ENCODE peak calls at places on chromosomes 11 and 22, in ten cellular contexts. One of them, this sample, is unnamed.

GRCh38 chr11:67373916-67374570 is 645 bp upstream of the CLCF1 start:
- DNase-seq in activated naive CD4-positive, alpha-beta T cell treated with anti-CD3 and anti-CD28 coated beads, Interleukin-2, amount 10 ng/mL, durations not matched to agents 7 days and 5 days: peak; percentile 71
- DNase-seq in fibroblast of the conjunctiva: peak; percentile 94
- DNase-seq in neural progenitor cell: peak; percentile 89
- DNase-seq in stromal cell of bone marrow: peak; percentile 97
- DNase-seq in HuH-7.5: peak; percentile 100
- DNase-seq in NCI-H1694: no peak
- DNase-seq in T-helper 2 cell: peak; percentile 46
- DNase-seq in naive thymus-derived CD4-positive, alpha-beta T cell: no peak
- DNase-seq in HEK293T: peak; percentile 52
- DNase-seq in this sample: no peak

GRCh38 chr11:36540998-36541397 is 26.8 kb upstream of the RAG1 start:
- DNase-seq in activated naive CD4-positive, alpha-beta T cell treated with anti-CD3 and anti-CD28 coated beads, Interleukin-2, amount 10 ng/mL, durations not matched to agents 7 days and 5 days: peak; percentile 50
- DNase-seq in fibroblast of the conjunctiva: peak; percentile 10
- DNase-seq in neural progenitor cell: peak; percentile 61
- DNase-seq in stromal cell of bone marrow: peak; percentile 43
- DNase-seq in HuH-7.5: no peak
- DNase-seq in NCI-H1694: peak; percentile 24
- DNase-seq in T-helper 2 cell: no peak
- DNase-seq in naive thymus-derived CD4-positive, alpha-beta T cell: no peak
- DNase-seq in HEK293T: peak; percentile 33
- DNase-seq in this sample: no peak

GRCh38 chr11:74739546-74740270 is 8.5 kb upstream of the CHRDL2 start:
- DNase-seq in activated naive CD4-positive, alpha-beta T cell treated with anti-CD3 and anti-CD28 coated beads, Interleukin-2, amount 10 ng/mL, durations not matched to agents 7 days and 5 days: peak; percentile 54
- DNase-seq in fibroblast of the conjunctiva: peak; percentile 47
- DNase-seq in neural progenitor cell: peak; percentile 77
- DNase-seq in stromal cell of bone marrow: peak; percentile 52
- DNase-seq in HuH-7.5: peak; percentile 82
- DNase-seq in NCI-H1694: peak; percentile 38
- DNase-seq in T-helper 2 cell: peak; percentile 23
- DNase-seq in naive thymus-derived CD4-positive, alpha-beta T cell: no peak
- DNase-seq in HEK293T: peak; percentile 80
- DNase-seq in this sample: no peak

GRCh38 chr11:88169481-88169880 is 5.8 kb downstream of the RAB38 start:
- DNase-seq in activated naive CD4-positive, alpha-beta T cell treated with anti-CD3 and anti-CD28 coated beads, Interleukin-2, amount 10 ng/mL, durations not matched to agents 7 days and 5 days: no peak
- DNase-seq in fibroblast of the conjunctiva: no peak
- DNase-seq in neural progenitor cell: no peak
- DNase-seq in stromal cell of bone marrow: no peak
- DNase-seq in HuH-7.5: no peak
- DNase-seq in NCI-H1694: no peak
- DNase-seq in T-helper 2 cell: no peak
- DNase-seq in naive thymus-derived CD4-positive, alpha-beta T cell: no peak
- DNase-seq in HEK293T: no peak
- DNase-seq in this sample: no peak

GRCh38 chr11:47172740-47173139 is 3.9 kb downstream of the ARFGAP2 start:
- DNase-seq in activated naive CD4-positive, alpha-beta T cell treated with anti-CD3 and anti-CD28 coated beads, Interleukin-2, amount 10 ng/mL, durations not matched to agents 7 days and 5 days: no peak
- DNase-seq in fibroblast of the conjunctiva: no peak
- DNase-seq in neural progenitor cell: no peak
- DNase-seq in stromal cell of bone marrow: no peak
- DNase-seq in HuH-7.5: no peak
- DNase-seq in NCI-H1694: no peak
- DNase-seq in T-helper 2 cell: no peak
- DNase-seq in naive thymus-derived CD4-positive, alpha-beta T cell: no peak
- DNase-seq in HEK293T: no peak
- DNase-seq in this sample: no peak

GRCh38 chr11:33685061-33685460 is 15.6 kb downstream of the C11orf91 start:
- DNase-seq in activated naive CD4-positive, alpha-beta T cell treated with anti-CD3 and anti-CD28 coated beads, Interleukin-2, amount 10 ng/mL, durations not matched to agents 7 days and 5 days: no peak
- DNase-seq in fibroblast of the conjunctiva: no peak
- DNase-seq in neural progenitor cell: no peak
- DNase-seq in stromal cell of bone marrow: no peak
- DNase-seq in HuH-7.5: no peak
- DNase-seq in NCI-H1694: no peak
- DNase-seq in T-helper 2 cell: no peak
- DNase-seq in naive thymus-derived CD4-positive, alpha-beta T cell: no peak
- DNase-seq in HEK293T: no peak
- DNase-seq in this sample: no peak

GRCh38 chr22:36910461-36910860 is 3.0 kb upstream of the CSF2RB start:
- DNase-seq in activated naive CD4-positive, alpha-beta T cell treated with anti-CD3 and anti-CD28 coated beads, Interleukin-2, amount 10 ng/mL, durations not matched to agents 7 days and 5 days: no peak
- DNase-seq in fibroblast of the conjunctiva: no peak
- DNase-seq in neural progenitor cell: no peak
- DNase-seq in stromal cell of bone marrow: peak; percentile 3
- DNase-seq in HuH-7.5: no peak
- DNase-seq in NCI-H1694: no peak
- DNase-seq in T-helper 2 cell: no peak
- DNase-seq in naive thymus-derived CD4-positive, alpha-beta T cell: no peak
- DNase-seq in HEK293T: no peak
- DNase-seq in this sample: no peak

GRCh38 chr22:17159504-17159951 is 451 bp upstream of the HDHD5 start:
- DNase-seq in activated naive CD4-positive, alpha-beta T cell treated with anti-CD3 and anti-CD28 coated beads, Interleukin-2, amount 10 ng/mL, durations not matched to agents 7 days and 5 days: peak; percentile 58
- DNase-seq in fibroblast of the conjunctiva: no peak
- DNase-seq in neural progenitor cell: peak; percentile 50
- DNase-seq in stromal cell of bone marrow: peak; percentile 6
- DNase-seq in HuH-7.5: peak; percentile 52
- DNase-seq in NCI-H1694: peak; percentile 9
- DNase-seq in T-helper 2 cell: peak; percentile 17
- DNase-seq in naive thymus-derived CD4-positive, alpha-beta T cell: no peak
- DNase-seq in HEK293T: peak; percentile 42
- DNase-seq in this sample: no peak

GRCh38 chr11:126430581-126431320 is 75.3 kb downstream of the ST3GAL4 start:
- DNase-seq in activated naive CD4-positive, alpha-beta T cell treated with anti-CD3 and anti-CD28 coated beads, Interleukin-2, amount 10 ng/mL, durations not matched to agents 7 days and 5 days: no peak
- DNase-seq in fibroblast of the conjunctiva: no peak
- DNase-seq in neural progenitor cell: no peak
- DNase-seq in stromal cell of bone marrow: no peak
- DNase-seq in HuH-7.5: no peak
- DNase-seq in NCI-H1694: no peak
- DNase-seq in T-helper 2 cell: no peak
- DNase-seq in naive thymus-derived CD4-positive, alpha-beta T cell: no peak
- DNase-seq in HEK293T: no peak
- DNase-seq in this sample: no peak

GRCh38 chr11:66718320-66718971 is 10.6 kb downstream of the SPTBN2 start:
- DNase-seq in activated naive CD4-positive, alpha-beta T cell treated with anti-CD3 and anti-CD28 coated beads, Interleukin-2, amount 10 ng/mL, durations not matched to agents 7 days and 5 days: no peak
- DNase-seq in fibroblast of the conjunctiva: no peak
- DNase-seq in neural progenitor cell: no peak
- DNase-seq in stromal cell of bone marrow: no peak
- DNase-seq in HuH-7.5: no peak
- DNase-seq in NCI-H1694: no peak
- DNase-seq in T-helper 2 cell: no peak
- DNase-seq in naive thymus-derived CD4-positive, alpha-beta T cell: no peak
- DNase-seq in HEK293T: no peak
- DNase-seq in this sample: no peak

GRCh38 chr11:12287009-12287373 is 90.4 kb upstream of the PARVA start:
- DNase-seq in activated naive CD4-positive, alpha-beta T cell treated with anti-CD3 and anti-CD28 coated beads, Interleukin-2, amount 10 ng/mL, durations not matched to agents 7 days and 5 days: no peak
- DNase-seq in fibroblast of the conjunctiva: peak; percentile 93
- DNase-seq in neural progenitor cell: no peak
- DNase-seq in stromal cell of bone marrow: peak; percentile 92
- DNase-seq in HuH-7.5: no peak
- DNase-seq in NCI-H1694: no peak
- DNase-seq in T-helper 2 cell: no peak
- DNase-seq in naive thymus-derived CD4-positive, alpha-beta T cell: no peak
- DNase-seq in HEK293T: no peak
- DNase-seq in this sample: no peak

GRCh38 chr22:25404556-25404922 is 159.9 kb upstream of the GRK3 start:
- DNase-seq in activated naive CD4-positive, alpha-beta T cell treated with anti-CD3 and anti-CD28 coated beads, Interleukin-2, amount 10 ng/mL, durations not matched to agents 7 days and 5 days: no peak
- DNase-seq in fibroblast of the conjunctiva: no peak
- DNase-seq in neural progenitor cell: peak; percentile 45
- DNase-seq in stromal cell of bone marrow: no peak
- DNase-seq in HuH-7.5: no peak
- DNase-seq in NCI-H1694: no peak
- DNase-seq in T-helper 2 cell: no peak
- DNase-seq in naive thymus-derived CD4-positive, alpha-beta T cell: no peak
- DNase-seq in HEK293T: no peak
- DNase-seq in this sample: no peak

GRCh38 chr22:24207264-24208011 is 26.2 kb downstream of the SUSD2 start:
- DNase-seq in activated naive CD4-positive, alpha-beta T cell treated with anti-CD3 and anti-CD28 coated beads, Interleukin-2, amount 10 ng/mL, durations not matched to agents 7 days and 5 days: no peak
- DNase-seq in fibroblast of the conjunctiva: no peak
- DNase-seq in neural progenitor cell: no peak
- DNase-seq in stromal cell of bone marrow: no peak
- DNase-seq in HuH-7.5: no peak
- DNase-seq in NCI-H1694: no peak
- DNase-seq in T-helper 2 cell: no peak
- DNase-seq in naive thymus-derived CD4-positive, alpha-beta T cell: no peak
- DNase-seq in HEK293T: no peak
- DNase-seq in this sample: no peak

GRCh38 chr11:77065878-77066228 is 918 bp upstream of the CAPN5 start:
- DNase-seq in activated naive CD4-positive, alpha-beta T cell treated with anti-CD3 and anti-CD28 coated beads, Interleukin-2, amount 10 ng/mL, durations not matched to agents 7 days and 5 days: no peak
- DNase-seq in fibroblast of the conjunctiva: peak; percentile 72
- DNase-seq in neural progenitor cell: peak; percentile 48
- DNase-seq in stromal cell of bone marrow: peak; percentile 38
- DNase-seq in HuH-7.5: no peak
- DNase-seq in NCI-H1694: no peak
- DNase-seq in T-helper 2 cell: no peak
- DNase-seq in naive thymus-derived CD4-positive, alpha-beta T cell: no peak
- DNase-seq in HEK293T: no peak
- DNase-seq in this sample: peak; percentile 84

GRCh38 chr11:120270386-120270785 is 30.4 kb downstream of the POU2F3 start:
- DNase-seq in activated naive CD4-positive, alpha-beta T cell treated with anti-CD3 and anti-CD28 coated beads, Interleukin-2, amount 10 ng/mL, durations not matched to agents 7 days and 5 days: no peak
- DNase-seq in fibroblast of the conjunctiva: no peak
- DNase-seq in neural progenitor cell: no peak
- DNase-seq in stromal cell of bone marrow: no peak
- DNase-seq in HuH-7.5: no peak
- DNase-seq in NCI-H1694: no peak
- DNase-seq in T-helper 2 cell: no peak
- DNase-seq in naive thymus-derived CD4-positive, alpha-beta T cell: no peak
- DNase-seq in HEK293T: no peak
- DNase-seq in this sample: no peak

GRCh38 chr11:33893711-33894401 is 2.0 kb upstream of the LMO2 start:
- DNase-seq in activated naive CD4-positive, alpha-beta T cell treated with anti-CD3 and anti-CD28 coated beads, Interleukin-2, amount 10 ng/mL, durations not matched to agents 7 days and 5 days: peak; percentile 75
- DNase-seq in fibroblast of the conjunctiva: no peak
- DNase-seq in neural progenitor cell: no peak
- DNase-seq in stromal cell of bone marrow: no peak
- DNase-seq in HuH-7.5: no peak
- DNase-seq in NCI-H1694: no peak
- DNase-seq in T-helper 2 cell: peak; percentile 15
- DNase-seq in naive thymus-derived CD4-positive, alpha-beta T cell: peak; percentile 72
- DNase-seq in HEK293T: no peak
- DNase-seq in this sample: no peak

GRCh38 chr22:21927174-21927823 is 25.3 kb downstream of the PPM1F start:
- DNase-seq in activated naive CD4-positive, alpha-beta T cell treated with anti-CD3 and anti-CD28 coated beads, Interleukin-2, amount 10 ng/mL, durations not matched to agents 7 days and 5 days: no peak
- DNase-seq in fibroblast of the conjunctiva: no peak
- DNase-seq in neural progenitor cell: no peak
- DNase-seq in stromal cell of bone marrow: no peak
- DNase-seq in HuH-7.5: no peak
- DNase-seq in NCI-H1694: no peak
- DNase-seq in T-helper 2 cell: no peak
- DNase-seq in naive thymus-derived CD4-positive, alpha-beta T cell: no peak
- DNase-seq in HEK293T: no peak
- DNase-seq in this sample: no peak

GRCh38 chr22:50190182-50190951 is 4.7 kb downstream of the TRABD start:
- DNase-seq in activated naive CD4-positive, alpha-beta T cell treated with anti-CD3 and anti-CD28 coated beads, Interleukin-2, amount 10 ng/mL, durations not matched to agents 7 days and 5 days: peak; percentile 89
- DNase-seq in fibroblast of the conjunctiva: peak; percentile 36
- DNase-seq in neural progenitor cell: peak; percentile 68
- DNase-seq in stromal cell of bone marrow: no peak
- DNase-seq in HuH-7.5: no peak
- DNase-seq in NCI-H1694: peak; percentile 81
- DNase-seq in T-helper 2 cell: peak; percentile 72
- DNase-seq in naive thymus-derived CD4-positive, alpha-beta T cell: peak; percentile 83
- DNase-seq in HEK293T: no peak
- DNase-seq in this sample: no peak

GRCh38 chr11:12532580-12532979 is 141.6 kb upstream of the TEAD1 start:
- DNase-seq in activated naive CD4-positive, alpha-beta T cell treated with anti-CD3 and anti-CD28 coated beads, Interleukin-2, amount 10 ng/mL, durations not matched to agents 7 days and 5 days: no peak
- DNase-seq in fibroblast of the conjunctiva: no peak
- DNase-seq in neural progenitor cell: no peak
- DNase-seq in stromal cell of bone marrow: no peak
- DNase-seq in HuH-7.5: no peak
- DNase-seq in NCI-H1694: no peak
- DNase-seq in T-helper 2 cell: no peak
- DNase-seq in naive thymus-derived CD4-positive, alpha-beta T cell: no peak
- DNase-seq in HEK293T: no peak
- DNase-seq in this sample: no peak

GRCh38 chr11:12800032-12800671 is 125.9 kb downstream of the TEAD1 start:
- DNase-seq in activated naive CD4-positive, alpha-beta T cell treated with anti-CD3 and anti-CD28 coated beads, Interleukin-2, amount 10 ng/mL, durations not matched to agents 7 days and 5 days: no peak
- DNase-seq in fibroblast of the conjunctiva: no peak
- DNase-seq in neural progenitor cell: no peak
- DNase-seq in stromal cell of bone marrow: no peak
- DNase-seq in HuH-7.5: peak; percentile 24
- DNase-seq in NCI-H1694: peak; percentile 27
- DNase-seq in T-helper 2 cell: no peak
- DNase-seq in naive thymus-derived CD4-positive, alpha-beta T cell: no peak
- DNase-seq in HEK293T: peak; percentile 36
- DNase-seq in this sample: no peak

GRCh38 chr11:100776212-100776896 is 89.3 kb downstream of the ARHGAP42 start:
- DNase-seq in activated naive CD4-positive, alpha-beta T cell treated with anti-CD3 and anti-CD28 coated beads, Interleukin-2, amount 10 ng/mL, durations not matched to agents 7 days and 5 days: no peak
- DNase-seq in fibroblast of the conjunctiva: peak; percentile 45
- DNase-seq in neural progenitor cell: no peak
- DNase-seq in stromal cell of bone marrow: peak; percentile 37
- DNase-seq in HuH-7.5: no peak
- DNase-seq in NCI-H1694: no peak
- DNase-seq in T-helper 2 cell: no peak
- DNase-seq in naive thymus-derived CD4-positive, alpha-beta T cell: no peak
- DNase-seq in HEK293T: no peak
- DNase-seq in this sample: no peak

This sample was measured in mesenteric fat pad.